ENCODE peak calls at places on chromosomes 4 and X, in five cellular contexts. V is transverse colon, Z is amniotic stem cell, J is EL, O is NCI-H774. B is an unnamed sample.
A peak's percentile ranks its signal among the peaks of the same experiment; 100 is the strongest.

GRCh38 chr4:7981738-7982394 is 42.2 kb upstream of the AFAP1 start:
- DNase-seq in V (peak; percentile 50), Z (no peak), J (no peak), O (no peak), B (no peak)

GRCh38 chr4:71229477-71230257 is 109.2 kb upstream of the SLC4A4 start:
- DNase-seq in V (peak; percentile 31), Z (peak; percentile 50), J (peak; percentile 66), O (no peak), B (peak; percentile 6)

GRCh38 chr4:183335369-183335940 is 13.2 kb upstream of the CLDN24 start:
- DNase-seq in V (no peak), Z (peak; percentile 53), J (peak; percentile 94), O (no peak), B (no peak)

GRCh38 chr4:110629780-110630500 is 7.1 kb upstream of the PITX2 start:
- DNase-seq in V (no peak), Z (no peak), J (no peak), O (no peak), B (no peak)

GRCh38 chr4:2058264-2059033 is 678 bp upstream of the NAT8L start:
- DNase-seq in V (no peak), Z (no peak), J (no peak), O (peak; percentile 26), B (peak; percentile 60)

GRCh38 chr4:72340803-72341431 is 228.1 kb downstream of the ADAMTS3 start:
- DNase-seq in V (no peak), Z (no peak), J (peak; percentile 6), O (no peak), B (no peak)

GRCh38 chr4:17709760-17710068 is 71.7 kb downstream of the FAM184B start:
- DNase-seq in V (no peak), Z (no peak), J (no peak), O (no peak), B (no peak)

GRCh38 chr4:6620891-6621555 is 19.5 kb upstream of the MRFAP1 start:
- DNase-seq in V (no peak), Z (no peak), J (no peak), O (no peak), B (no peak)

GRCh38 chr4:2795558-2796260 is 2.8 kb downstream of the SH3BP2 start:
- DNase-seq in V (peak; percentile 13), Z (no peak), J (no peak), O (no peak), B (no peak)

GRCh38 chr4:99868126-99868596 is 26.1 kb downstream of the LAMTOR3 start:
- DNase-seq in V (no peak), Z (peak; percentile 19), J (peak; percentile 43), O (no peak), B (no peak)

GRCh38 chrX:96715412-96715940 is 30.8 kb downstream of the DIAPH2 start:
- DNase-seq in V (no peak), Z (no peak), J (peak; percentile 13), O (no peak), B (no peak)

GRCh38 chrX:18984381-18985185 is 669 bp upstream of the PHKA2 start:
- DNase-seq in V (peak; percentile 86), Z (peak; percentile 40), J (peak; percentile 74), O (peak; percentile 77), B (peak; percentile 79)

GRCh38 chrX:129188223-129188622 is 335.1 kb downstream of the SMARCA1 start:
- DNase-seq in V (no peak), Z (no peak), J (no peak), O (no peak), B (no peak)

GRCh38 chr4:3311489-3312171 is 18.8 kb downstream of the RGS12 start:
- DNase-seq in V (peak; percentile 42), Z (no peak), J (no peak), O (no peak), B (no peak)

GRCh38 chrX:69705818-69706217 is 89.9 kb downstream of the EDA start:
- DNase-seq in V (no peak), Z (no peak), J (no peak), O (no peak), B (no peak)

GRCh38 chrX:153970398-153971123 is 1.1 kb downstream of the HCFC1 start:
- DNase-seq in V (no peak), Z (no peak), J (peak; percentile 71), O (peak; percentile 29), B (no peak)

GRCh38 chr4:100796333-100796732 is 278.5 kb upstream of the EMCN start:
- DNase-seq in V (no peak), Z (no peak), J (no peak), O (no peak), B (no peak)

GRCh38 chrX:356385-357034 is 30.2 kb downstream of the PPP2R3B start:
- DNase-seq in V (no peak), Z (no peak), J (peak; percentile 88), O (no peak), B (no peak)

GRCh38 chrX:153926863-153927685 is 1.0 kb upstream of the ARHGAP4 start:
- DNase-seq in V (peak; percentile 77), Z (no peak), J (peak; percentile 33), O (peak; percentile 23), B (no peak)

GRCh38 chr4:141898336-141898735 is 262.0 kb downstream of the IL15 start:
- DNase-seq in V (no peak), Z (no peak), J (no peak), O (no peak), B (no peak)

GRCh38 chr4:148112231-148112982 is 329.8 kb downstream of the NR3C2 start:
- DNase-seq in V (no peak), Z (no peak), J (no peak), O (no peak), B (no peak)

GRCh38 chr4:3338321-3338838 is 45.6 kb downstream of the RGS12 start:
- DNase-seq in V (no peak), Z (no peak), J (no peak), O (no peak), B (no peak)

GRCh38 chrX:23694606-23695005 is 27.3 kb downstream of the PRDX4 start:
- DNase-seq in V (peak; percentile 55), Z (peak; percentile 3), J (peak; percentile 50), O (peak; percentile 12), B (peak; percentile 18)

GRCh38 chrX:130125090-130125489 is 14.8 kb upstream of the ELF4 start:
- DNase-seq in V (peak; percentile 22), Z (no peak), J (no peak), O (no peak), B (no peak)

GRCh38 chrX:42459735-42460134 is 318.2 kb downstream of the PPP1R2C start:
- DNase-seq in V (no peak), Z (no peak), J (no peak), O (no peak), B (no peak)

GRCh38 chr4:140862182-140862442 is 105.9 kb upstream of the TBC1D9 start:
- DNase-seq in V (no peak), Z (no peak), J (no peak), O (no peak), B (no peak)

GRCh38 chr4:76712564-76712963 is 185.4 kb downstream of the SOWAHB start:
- DNase-seq in V (no peak), Z (no peak), J (peak; percentile 11), O (no peak), B (no peak)

GRCh38 chrX:67544281-67544680 is 460 bp downstream of the AR start:
- DNase-seq in V (no peak), Z (no peak), J (peak; percentile 25), O (no peak), B (no peak)

GRCh38 chrX:67555578-67556203 is 11.9 kb downstream of the AR start:
- DNase-seq in V (peak; percentile 19), Z (peak; percentile 1), J (peak; percentile 48), O (no peak), B (no peak)

GRCh38 chr4:133270021-133270570 is 121.0 kb downstream of the PCDH10 start:
- DNase-seq in V (no peak), Z (no peak), J (no peak), O (no peak), B (no peak)

GRCh38 chr4:128315756-128316520 is 28.3 kb upstream of the PGRMC2 start:
- DNase-seq in V (no peak), Z (no peak), J (peak; percentile 72), O (no peak), B (no peak)

GRCh38 chrX:75230296-75230695 is 43.6 kb upstream of the UPRT start:
- DNase-seq in V (no peak), Z (no peak), J (no peak), O (no peak), B (no peak)

GRCh38 chrX:24148535-24149345 is 789 bp upstream of the ZFX start:
- DNase-seq in V (no peak), Z (peak; percentile 20), J (peak; percentile 67), O (no peak), B (no peak)

GRCh38 chrX:24920769-24921168 is 95.0 kb downstream of the ARX start:
- DNase-seq in V (no peak), Z (no peak), J (no peak), O (no peak), B (no peak)

GRCh38 chrX:115284877-115285276 is 4.6 kb upstream of the LUZP4 start:
- DNase-seq in V (no peak), Z (no peak), J (no peak), O (no peak), B (no peak)